ENCODE peak calls at places on chromosomes 5 and 9, in six cellular contexts. G, F, K, A, T and P are unnamed samples.

GRCh38 chr5:140295414-140295813 is 7.5 kb downstream of the PFDN1 start:
- DNase-seq in K (peak), T (no peak), G (no peak), F (no peak), A (peak), P (peak)

GRCh38 chr5:2752875-2753435 is 1.5 kb upstream of the IRX2 start:
- DNase-seq in A (no peak), G (no peak), T (no peak), K (no peak), F (peak), P (no peak)

GRCh38 chr5:174667526-174667925 is 56.9 kb upstream of the MSX2 start:
- DNase-seq in G (no peak), A (peak), K (no peak), F (no peak), T (no peak), P (no peak)

GRCh38 chr5:129384736-129385135 is 75.4 kb upstream of the ADAMTS19 start:
- DNase-seq in T (no peak), A (no peak), K (no peak), F (no peak), G (no peak), P (no peak)

GRCh38 chr9:124472770-124473169 is 22.5 kb downstream of the ADGRD2 start:
- DNase-seq in F (no peak), A (no peak), K (no peak), G (no peak), T (peak), P (no peak)

GRCh38 chr9:76162751-76163500 is 231.3 kb downstream of the RFK start:
- DNase-seq in G (no peak), T (no peak), A (no peak), K (no peak), F (no peak), P (no peak)

GRCh38 chr9:129414377-129415021 is 206.4 kb downstream of the C9orf50 start:
- DNase-seq in F (no peak), G (peak), T (peak), K (peak), A (no peak), P (no peak)

GRCh38 chr9:133129001-133129799 is 8.2 kb upstream of the RALGDS start:
- DNase-seq in K (no peak), T (peak), A (no peak), F (no peak), G (no peak), P (no peak)

GRCh38 chr9:16246785-16247184 is 623.7 kb downstream of the BNC2 start:
- DNase-seq in F (no peak), T (no peak), K (no peak), G (no peak), A (no peak), P (no peak)

GRCh38 chr5:34053571-34054271 is 10.7 kb upstream of the C1QTNF3 start:
- DNase-seq in G (no peak), K (no peak), A (no peak), T (no peak), F (no peak), P (no peak)